ENCODE peak calls at places on chromosome 17, in four cellular contexts. One of them, this sample, is unnamed.

GRCh38 chr17:14594690-14595089 is 293.8 kb downstream of the HS3ST3B1 start:
- DNase-seq in SK-N-SH: no peak
- DNase-seq in transverse colon: no peak
- DNase-seq in GM12878: no peak
- DNase-seq in this sample: no peak

GRCh38 chr17:13833921-13834320 is 232.2 kb upstream of the HS3ST3A1 start:
- DNase-seq in SK-N-SH: no peak
- DNase-seq in transverse colon: no peak
- DNase-seq in GM12878: no peak
- DNase-seq in this sample: no peak

GRCh38 chr17:7549401-7550055 is 670 bp downstream of the TNFSF12 start:
- DNase-seq in SK-N-SH: no peak
- DNase-seq in transverse colon: peak; percentile 62
- DNase-seq in GM12878: no peak
- DNase-seq in this sample: peak; percentile 66

GRCh38 chr17:37744961-37745800 is at the start of gene HNF1B:
- DNase-seq in SK-N-SH: no peak
- DNase-seq in transverse colon: peak; percentile 73
- DNase-seq in GM12878: no peak
- DNase-seq in this sample: no peak

GRCh38 chr17:31002047-31002446 is 31.2 kb downstream of the RNF135 start:
- DNase-seq in SK-N-SH: no peak
- DNase-seq in transverse colon: peak; percentile 22
- DNase-seq in GM12878: no peak
- DNase-seq in this sample: no peak

GRCh38 chr17:12528036-12528435 is 137.7 kb upstream of the MYOCD start:
- DNase-seq in SK-N-SH: no peak
- DNase-seq in transverse colon: no peak
- DNase-seq in GM12878: no peak
- DNase-seq in this sample: no peak

GRCh38 chr17:39276113-39276512 is 50.4 kb upstream of the STAC2 start:
- DNase-seq in SK-N-SH: no peak
- DNase-seq in transverse colon: no peak
- DNase-seq in GM12878: no peak
- DNase-seq in this sample: no peak

GRCh38 chr17:79042421-79043190 is 18.6 kb downstream of the C1QTNF1 start:
- DNase-seq in SK-N-SH: peak; percentile 90
- DNase-seq in transverse colon: peak; percentile 86
- DNase-seq in GM12878: no peak
- DNase-seq in this sample: peak; percentile 83

GRCh38 chr17:74545456-74546230 is at the start of gene CD300C:
- DNase-seq in SK-N-SH: no peak
- DNase-seq in transverse colon: no peak
- DNase-seq in GM12878: no peak
- DNase-seq in this sample: no peak

GRCh38 chr17:45310380-45311324 is 6.2 kb downstream of the MAP3K14 start:
- DNase-seq in SK-N-SH: no peak
- DNase-seq in transverse colon: peak; percentile 84
- DNase-seq in GM12878: no peak
- DNase-seq in this sample: no peak

GRCh38 chr17:55883112-55883511 is 132.3 kb downstream of the PCTP start:
- DNase-seq in SK-N-SH: peak; percentile 7
- DNase-seq in transverse colon: no peak
- DNase-seq in GM12878: no peak
- DNase-seq in this sample: no peak

GRCh38 chr17:37774508-37774907 is 29.6 kb upstream of the HNF1B start:
- DNase-seq in SK-N-SH: no peak
- DNase-seq in transverse colon: peak; percentile 29
- DNase-seq in GM12878: peak; percentile 91
- DNase-seq in this sample: no peak

GRCh38 chr17:44417553-44417952 is 28.1 kb upstream of the ITGA2B start:
- DNase-seq in SK-N-SH: no peak
- DNase-seq in transverse colon: no peak
- DNase-seq in GM12878: peak; percentile 51
- DNase-seq in this sample: no peak

GRCh38 chr17:50785942-50786570 is 18.7 kb upstream of the ANKRD40CL start:
- DNase-seq in SK-N-SH: no peak
- DNase-seq in transverse colon: no peak
- DNase-seq in GM12878: no peak
- DNase-seq in this sample: no peak

GRCh38 chr17:45743626-45744326 is 40.3 kb upstream of the CRHR1 start:
- DNase-seq in SK-N-SH: no peak
- DNase-seq in transverse colon: no peak
- DNase-seq in GM12878: no peak
- DNase-seq in this sample: peak; percentile 34

DNA sequence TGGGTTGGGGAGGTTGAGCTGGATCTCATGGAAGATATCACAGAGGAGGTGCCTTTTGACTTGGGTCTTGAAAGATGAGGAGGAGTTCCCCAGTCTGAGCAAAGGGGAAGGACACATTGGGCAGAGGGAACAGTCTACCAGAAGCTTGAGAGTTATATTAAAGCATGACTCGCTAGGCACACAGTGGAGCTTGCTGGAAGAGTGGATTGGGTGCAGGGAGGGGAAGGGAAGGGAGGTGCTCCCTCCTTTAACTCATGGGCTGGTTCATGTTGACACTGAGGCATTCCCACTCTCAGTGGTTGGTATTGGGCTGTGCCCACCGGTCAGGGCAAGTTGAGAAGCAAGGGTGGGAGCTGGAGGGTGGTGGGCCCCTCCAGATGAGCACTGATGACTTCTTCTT is 5.9 kb downstream of the TMEM98 start:
- DNase-seq in SK-N-SH: no peak
- DNase-seq in transverse colon: no peak
- DNase-seq in GM12878: no peak
- DNase-seq in this sample: no peak
- TF ChIP-seq POLR2AphosphoS5 in SK-N-SH: no peak
- TF ChIP-seq POLR2AphosphoS5 in transverse colon: no peak
- TF ChIP-seq POLR2AphosphoS5 in GM12878: no peak
- TF ChIP-seq POLR2AphosphoS5 in this sample: no peak

GRCh38 chr17:40548982-40549680 is 16.1 kb downstream of the CCR7 start:
- DNase-seq in SK-N-SH: peak; percentile 47
- DNase-seq in transverse colon: peak; percentile 40
- DNase-seq in GM12878: no peak
- DNase-seq in this sample: peak; percentile 87
- TF ChIP-seq EP300 in SK-N-SH: no peak
- TF ChIP-seq EP300 in transverse colon: no peak
- TF ChIP-seq EP300 in GM12878: no peak
- TF ChIP-seq EP300 in this sample: no peak

GRCh38 chr17:58369214-58370031 is 17.4 kb upstream of the SUPT4H1 start:
- DNase-seq in SK-N-SH: no peak
- DNase-seq in transverse colon: no peak
- DNase-seq in GM12878: no peak
- DNase-seq in this sample: no peak
- TF ChIP-seq POLR2AphosphoS5 in SK-N-SH: no peak
- TF ChIP-seq POLR2AphosphoS5 in transverse colon: peak; percentile 18
- TF ChIP-seq POLR2AphosphoS5 in GM12878: no peak
- TF ChIP-seq POLR2AphosphoS5 in this sample: no peak

GRCh38 chr17:65515959-65516948 is 45.2 kb downstream of the AXIN2 start:
- DNase-seq in SK-N-SH: no peak
- DNase-seq in transverse colon: no peak
- DNase-seq in GM12878: no peak
- DNase-seq in this sample: peak; percentile 43
- TF ChIP-seq EP300 in SK-N-SH: no peak
- TF ChIP-seq EP300 in transverse colon: no peak
- TF ChIP-seq EP300 in GM12878: no peak
- TF ChIP-seq EP300 in this sample: no peak

GRCh38 chr17:35575759-35576158 is 2.6 kb downstream of the PEX12 start:
- DNase-seq in SK-N-SH: no peak
- DNase-seq in transverse colon: no peak
- DNase-seq in GM12878: no peak
- DNase-seq in this sample: no peak
- TF ChIP-seq POLR2AphosphoS5 in SK-N-SH: no peak
- TF ChIP-seq POLR2AphosphoS5 in transverse colon: no peak
- TF ChIP-seq POLR2AphosphoS5 in GM12878: no peak
- TF ChIP-seq POLR2AphosphoS5 in this sample: no peak

DNA sequence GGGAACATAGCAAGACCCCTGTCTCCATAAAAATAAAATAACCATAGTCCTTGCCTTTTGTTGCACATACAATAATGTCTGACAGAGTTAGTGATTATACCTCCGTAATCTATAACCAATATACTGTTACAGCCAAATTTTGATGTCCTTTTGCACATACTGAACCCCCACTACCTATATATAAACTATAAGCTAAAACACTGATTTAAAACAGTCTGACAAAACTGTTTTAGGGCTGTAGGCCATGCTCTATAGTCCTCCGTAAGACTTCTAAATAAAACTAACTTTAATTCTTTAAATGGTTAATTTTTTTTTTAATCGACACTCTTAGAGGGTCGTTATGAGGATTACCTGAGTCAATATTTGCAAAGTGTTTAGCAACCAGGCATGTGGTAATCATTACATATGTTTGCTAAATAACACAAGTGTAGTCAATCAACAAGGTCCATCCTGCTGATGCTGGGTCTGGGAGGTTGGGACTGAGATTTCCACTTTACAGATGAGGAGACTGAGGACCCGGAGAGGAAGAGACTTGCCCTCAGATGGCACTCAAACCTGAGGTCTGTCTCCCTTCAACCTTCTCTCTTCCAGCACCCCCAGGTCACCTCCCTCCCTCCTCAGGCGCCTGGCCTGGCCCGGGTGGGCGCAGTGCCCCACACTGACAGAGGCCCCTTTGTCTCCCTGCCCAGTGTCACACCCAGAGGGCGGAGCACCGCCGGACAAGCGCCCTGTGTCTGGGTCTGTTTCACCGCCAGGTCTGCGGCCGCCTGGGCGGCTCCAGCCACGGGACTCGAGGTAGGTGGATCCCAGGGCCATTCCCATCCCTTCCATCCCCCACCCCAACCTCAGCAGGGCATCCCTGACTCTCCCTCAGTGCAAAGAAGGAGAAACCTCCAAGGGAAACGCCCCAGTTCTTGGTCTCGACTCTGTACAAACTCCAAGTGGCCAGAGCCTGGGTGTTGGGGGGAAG is 10.3 kb downstream of the ZNF385C start:
- DNase-seq in SK-N-SH: no peak
- DNase-seq in transverse colon: no peak
- DNase-seq in GM12878: no peak
- DNase-seq in this sample: no peak
- TF ChIP-seq EP300 in SK-N-SH: no peak
- TF ChIP-seq EP300 in transverse colon: no peak
- TF ChIP-seq EP300 in GM12878: no peak
- TF ChIP-seq EP300 in this sample: no peak

DNA sequence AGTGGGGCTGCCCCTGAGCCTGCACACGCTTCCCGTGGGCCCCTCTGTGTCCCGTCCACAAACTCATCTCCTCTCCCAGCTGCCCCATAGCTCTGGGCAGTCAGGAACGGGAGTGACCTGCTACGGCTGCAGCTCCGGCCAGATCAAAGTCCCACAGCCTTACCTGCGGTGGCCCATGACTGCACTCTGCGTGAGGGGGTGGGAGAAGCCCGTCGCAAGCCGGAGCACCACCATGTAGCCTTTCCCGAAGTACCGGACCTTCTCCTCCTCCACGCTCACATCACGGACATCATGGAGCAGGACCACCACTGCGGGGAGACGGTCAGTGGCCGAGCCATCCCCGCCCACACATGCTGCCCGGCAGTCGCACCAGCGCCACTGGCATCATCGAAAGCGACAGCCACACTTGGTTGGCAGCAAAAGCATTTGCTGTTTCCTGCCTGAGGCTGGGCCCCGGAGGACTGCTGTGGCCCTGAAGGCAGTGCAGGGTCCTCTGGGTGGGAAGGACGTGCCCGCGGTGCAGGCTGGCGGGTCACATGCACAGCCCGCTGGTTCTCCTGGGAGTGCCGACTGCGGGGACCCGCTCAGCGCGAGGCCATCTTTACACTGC is 6.2 kb downstream of the CYBC1 start:
- DNase-seq in SK-N-SH: peak; percentile 28
- DNase-seq in transverse colon: no peak
- DNase-seq in GM12878: no peak
- DNase-seq in this sample: no peak
- TF ChIP-seq POLR2AphosphoS5 in SK-N-SH: no peak
- TF ChIP-seq POLR2AphosphoS5 in transverse colon: no peak
- TF ChIP-seq POLR2AphosphoS5 in GM12878: no peak
- TF ChIP-seq POLR2AphosphoS5 in this sample: no peak

GRCh38 chr17:64022631-64023063 is 2.2 kb upstream of the ICAM2 start:
- DNase-seq in SK-N-SH: no peak
- DNase-seq in transverse colon: no peak
- DNase-seq in GM12878: no peak
- DNase-seq in this sample: peak; percentile 32

GRCh38 chr17:64028874-64029464 is 8.5 kb upstream of the ICAM2 start:
- DNase-seq in SK-N-SH: peak; percentile 83
- DNase-seq in transverse colon: peak; percentile 72
- DNase-seq in GM12878: no peak
- DNase-seq in this sample: peak; percentile 73

GRCh38 chr17:64024215-64024654 is 3.8 kb upstream of the ICAM2 start:
- DNase-seq in SK-N-SH: no peak
- DNase-seq in transverse colon: no peak
- DNase-seq in GM12878: no peak
- DNase-seq in this sample: peak; percentile 15

GRCh38 chr17:64024781-64025731 is 4.6 kb upstream of the ICAM2 start:
- DNase-seq in SK-N-SH: no peak
- DNase-seq in transverse colon: no peak
- DNase-seq in GM12878: no peak
- DNase-seq in this sample: peak; percentile 61

GRCh38 chr17:64025732-64026294 is 5.4 kb upstream of the ICAM2 start:
- DNase-seq in SK-N-SH: peak; percentile 89
- DNase-seq in transverse colon: peak; percentile 87
- DNase-seq in GM12878: peak; percentile 55
- DNase-seq in this sample: peak; percentile 84
- TF ChIP-seq EP300 in SK-N-SH: no peak
- TF ChIP-seq EP300 in transverse colon: no peak
- TF ChIP-seq EP300 in GM12878: no peak
- TF ChIP-seq EP300 in this sample: no peak

GRCh38 chr17:68381076-68381900 is 76.0 kb downstream of the WIPI1 start:
- DNase-seq in SK-N-SH: no peak
- DNase-seq in transverse colon: peak; percentile 32
- DNase-seq in GM12878: no peak
- DNase-seq in this sample: peak; percentile 17
- TF ChIP-seq POLR2AphosphoS5 in SK-N-SH: no peak
- TF ChIP-seq POLR2AphosphoS5 in transverse colon: peak; percentile 18
- TF ChIP-seq POLR2AphosphoS5 in GM12878: no peak
- TF ChIP-seq POLR2AphosphoS5 in this sample: no peak